ENCODE peak calls at places on chromosomes 4 and X, in seven cellular contexts. E is astrocyte; Z is stimulated activated CD8-positive, alpha-beta memory T cell treated with anti-CD3 and anti-CD28 coated beads, Interleukin-7, amount 100 ng/mL, for 48 hours; A is heart left ventricle; D is stimulated activated CD4-positive, alpha-beta T cell treated with anti-CD3 and anti-CD28 coated beads, TNF-alpha, amount 100 ng/mL, for 4 hours; J is putamen; X is lower lobe of right lung. S is an unnamed sample.

GRCh38 chr4:2060578-2061207 is 1.6 kb downstream of the NAT8L start:
- DNase-seq in J (no peak), E (no peak), Z (no peak), A (no peak), X (peak; percentile 27), D (no peak), S (no peak)

GRCh38 chrX:107273795-107274194 is 67.4 kb downstream of the DNAAF6 start:
- DNase-seq in E (no peak), X (no peak), D (no peak), A (no peak), J (no peak), Z (no peak), S (no peak)

GRCh38 chrX:12548746-12549145 is 242.5 kb upstream of the PRPS2 start:
- DNase-seq in A (no peak), Z (no peak), X (no peak), J (no peak), E (no peak), D (no peak), S (peak; percentile 5)

GRCh38 chr4:2829933-2830451 is 13.7 kb upstream of the ADD1 start:
- DNase-seq in J (no peak), D (no peak), A (no peak), Z (no peak), E (peak; percentile 37), X (peak; percentile 37), S (peak; percentile 54)

GRCh38 chr4:14888790-14889189 is 113.5 kb upstream of the CPEB2 start:
- DNase-seq in X (no peak), A (no peak), Z (no peak), E (no peak), D (no peak), J (peak; percentile 39), S (peak; percentile 48)

GRCh38 chr4:22115262-22115661 is 166.7 kb upstream of the KCNIP4 start:
- DNase-seq in J (no peak), A (no peak), Z (no peak), E (no peak), D (no peak), X (no peak), S (no peak)

GRCh38 chr4:139603576-139604387 is 47.8 kb upstream of the SETD7 start:
- DNase-seq in X (no peak), D (no peak), E (peak; percentile 45), J (peak; percentile 43), A (peak; percentile 31), Z (no peak), S (peak; percentile 69)

GRCh38 chr4:56908206-56909082 is 744 bp downstream of the REST start:
- DNase-seq in Z (peak; percentile 45), E (peak; percentile 49), D (peak; percentile 58), X (peak; percentile 81), J (peak; percentile 58), A (peak; percentile 68), S (peak; percentile 78)

S was measured in iris pigment epithelial cell.